ENCODE peak calls at places on chromosomes 2 and 18, in seven cellular contexts. O is naive thymus-derived CD8-positive, alpha-beta T cell; L is right cardiac atrium; K is HepG2; T is body of pancreas; I is activated naive CD8-positive, alpha-beta T cell treated with anti-CD3 and anti-CD28 coated beads, Interleukin-2, amount 50 U/mL, for 24 hours; E is activated CD4-positive, CD25-positive, alpha-beta regulatory T cell treated with anti-CD3 and anti-CD28 coated beads, Interleukin-2, amount 50 U/mL, for 24 hours. D is an unnamed sample.
A peak's percentile ranks its signal among the peaks of the same experiment; 100 is the strongest.

GRCh38 chr18:79394438-79395307 is 1.1 kb upstream of the NFATC1 start:
- ATAC-seq in T (peak; percentile 25), I (peak; percentile 71), L (peak; percentile 10), K (peak; percentile 33), E (peak; percentile 50), O (peak; percentile 36), D (peak; percentile 59)

GRCh38 chr2:60353863-60354262 is 199.6 kb downstream of the BCL11A start:
- ATAC-seq in T (no peak), K (no peak), L (no peak), E (no peak), I (no peak), O (no peak), D (no peak)

GRCh38 chr2:72638600-72639211 is 187.1 kb downstream of the EXOC6B start:
- ATAC-seq in K (no peak), O (no peak), T (no peak), E (no peak), L (peak; percentile 40), I (no peak), D (no peak)

GRCh38 chr2:144682248-144682647 is 162.3 kb upstream of the ZEB2 start:
- ATAC-seq in E (no peak), T (no peak), O (no peak), L (peak; percentile 73), K (no peak), I (no peak), D (no peak)

GRCh38 chr2:23411752-23412431 is 26.9 kb downstream of the KLHL29 start:
- ATAC-seq in E (no peak), L (peak; percentile 75), K (no peak), O (no peak), T (no peak), I (no peak), D (no peak)

GRCh38 chr2:37389395-37389794 is 45.0 kb downstream of the QPCT start:
- ATAC-seq in T (no peak), K (no peak), E (no peak), I (no peak), O (no peak), L (no peak), D (no peak)

GRCh38 chr2:138356178-138356577 is 145.4 kb upstream of the SPOPL start:
- ATAC-seq in K (peak; percentile 69), O (no peak), E (no peak), L (peak; percentile 62), T (peak; percentile 96), I (no peak), D (no peak)

GRCh38 chr2:55894720-55895119 is 28.9 kb downstream of the EFEMP1 start:
- ATAC-seq in T (no peak), I (no peak), O (no peak), K (no peak), L (peak; percentile 14), E (no peak), D (no peak)

GRCh38 chr2:112793449-112793978 is 9.2 kb upstream of the IL1A start:
- ATAC-seq in T (no peak), K (no peak), E (peak; percentile 21), O (no peak), L (peak; percentile 31), I (peak; percentile 41), D (peak; percentile 78)

GRCh38 chr2:220034356-220035121 is 407.1 kb downstream of the SLC4A3 start:
- ATAC-seq in E (no peak), I (no peak), L (peak; percentile 26), K (no peak), O (no peak), T (no peak), D (no peak)

GRCh38 chr2:150572194-150572766 is 84.8 kb upstream of the RND3 start:
- ATAC-seq in I (no peak), E (no peak), K (no peak), O (no peak), T (no peak), L (no peak), D (no peak)

GRCh38 chr2:180644709-180645108 is 335.7 kb upstream of the UBE2E3 start:
- ATAC-seq in I (no peak), T (peak; percentile 45), L (no peak), E (no peak), O (no peak), K (no peak), D (no peak)

GRCh38 chr2:182023235-182023634 is 37.6 kb downstream of the PPP1R1C start:
- ATAC-seq in O (no peak), T (no peak), K (no peak), I (no peak), L (no peak), E (no peak), D (no peak)